ENCODE peak calls at places on chromosomes 3 and 15, in seven cellular contexts. L, R, X, K, Y, U and Q are unnamed samples.

GRCh38 chr15:42986693-42987342 is 66.2 kb upstream of the TTBK2 start:
- DNase-seq in L (no peak), R (no peak), X (no peak), K (no peak), Y (no peak), U (no peak), Q (no peak)

GRCh38 chr3:72754582-72754981 is 93.7 kb downstream of the SHQ1 start:
- DNase-seq in L (no peak), R (no peak), X (no peak), K (no peak), Y (no peak), U (no peak), Q (no peak)

GRCh38 chr3:160150525-160150924 is 74.7 kb upstream of the C3orf80 start:
- DNase-seq in L (no peak), R (no peak), X (no peak), K (no peak), Y (no peak), U (no peak), Q (no peak)

GRCh38 chr3:114365909-114366308 is 72.1 kb downstream of the TIGIT start:
- DNase-seq in L (no peak), R (no peak), X (no peak), K (no peak), Y (no peak), U (no peak), Q (no peak)

GRCh38 chr15:26614734-26615133 is 158.1 kb downstream of the GABRB3 start:
- DNase-seq in L (no peak), R (no peak), X (no peak), K (no peak), Y (no peak), U (no peak), Q (no peak)

GRCh38 chr15:55402707-55403106 is 5.5 kb downstream of the CCPG1 start:
- DNase-seq in L (no peak), R (no peak), X (no peak), K (no peak), Y (no peak), U (no peak), Q (no peak)

GRCh38 chr3:46848271-46849097 is 14.8 kb downstream of the MYL3 start:
- DNase-seq in L (peak), R (no peak), X (peak), K (no peak), Y (peak), U (no peak), Q (no peak)

GRCh38 chr15:90860942-90861675 is 7.3 kb upstream of the FURIN start:
- DNase-seq in L (no peak), R (no peak), X (no peak), K (no peak), Y (no peak), U (peak), Q (no peak)

GRCh38 chr3:131995936-131996335 is 38.9 kb downstream of the CPNE4 start:
- DNase-seq in L (no peak), R (no peak), X (no peak), K (no peak), Y (no peak), U (no peak), Q (no peak)